ENCODE peak calls at places on chromosome 1, in six cellular contexts. L is osteoblast, R is heart right ventricle, D is pancreas, J is ovary, G is lung. Y is an unnamed sample.

GRCh38 chr1:156467906-156468305 is 32.7 kb downstream of the MEF2D start:
- DNase-seq in R (no peak), G (no peak), L (no peak), J (no peak), D (no peak), Y (no peak)

GRCh38 chr1:31005617-31006166 is 59.8 kb downstream of the PUM1 start:
- DNase-seq in D (no peak), G (no peak), J (no peak), L (no peak), R (no peak), Y (no peak)

GRCh38 chr1:174850726-174851125 is 149.0 kb upstream of the CACYBP start:
- DNase-seq in L (peak; percentile 9), R (no peak), D (no peak), G (no peak), J (no peak), Y (no peak)

GRCh38 chr1:6635910-6636760 is 11.5 kb downstream of the THAP3 start:
- DNase-seq in R (no peak), D (no peak), J (no peak), G (no peak), L (peak; percentile 79), Y (no peak)

GRCh38 chr1:109782927-109783326 is 19.2 kb upstream of the EPS8L3 start:
- DNase-seq in L (no peak), G (no peak), J (no peak), D (no peak), R (no peak), Y (no peak)

GRCh38 chr1:230243583-230244377 is 176.7 kb downstream of the GALNT2 start:
- DNase-seq in J (no peak), R (no peak), G (no peak), L (peak; percentile 83), D (no peak), Y (no peak)

GRCh38 chr1:56452027-56453011 is 127.0 kb downstream of the PLPP3 start:
- DNase-seq in J (peak; percentile 56), D (no peak), R (no peak), L (peak; percentile 58), G (no peak), Y (no peak)

GRCh38 chr1:232890340-232890953 is 60.0 kb upstream of the NTPCR start:
- DNase-seq in R (no peak), D (no peak), L (no peak), G (no peak), J (no peak), Y (no peak)

GRCh38 chr1:231058416-231059109 is 18.5 kb upstream of the FAM89A start:
- DNase-seq in J (no peak), L (no peak), G (no peak), D (no peak), R (no peak), Y (no peak)

GRCh38 chr1:115409853-115410150 is 71.8 kb upstream of the NGF start:
- DNase-seq in L (no peak), G (no peak), R (peak; percentile 40), D (no peak), J (no peak), Y (no peak)

GRCh38 chr1:54985556-54985955 is 5.1 kb downstream of the TMEM61 start:
- DNase-seq in L (no peak), R (no peak), J (no peak), D (no peak), G (no peak), Y (no peak)

GRCh38 chr1:21302747-21303715 is 12.8 kb upstream of the ECE1 start:
- DNase-seq in R (no peak), G (no peak), L (no peak), J (no peak), D (peak; percentile 18), Y (no peak)

GRCh38 chr1:17155257-17155895 is 36.1 kb upstream of the PADI2 start:
- DNase-seq in J (no peak), R (no peak), L (no peak), G (no peak), D (no peak), Y (no peak)

GRCh38 chr1:19084206-19084738 is 125.8 kb downstream of the UBR4 start:
- DNase-seq in G (no peak), D (no peak), J (no peak), L (no peak), R (no peak), Y (no peak)

GRCh38 chr1:153390938-153391710 is at the start of gene S100A8:
- DNase-seq in L (no peak), D (no peak), G (peak; percentile 76), J (no peak), R (peak; percentile 59), Y (no peak)

GRCh38 chr1:216936779-216937178 is 213.6 kb upstream of the ESRRG start:
- DNase-seq in J (no peak), G (no peak), L (no peak), R (no peak), D (no peak), Y (no peak)

GRCh38 chr1:109253803-109254620 is 4.7 kb downstream of the CELSR2 start:
- DNase-seq in D (no peak), L (peak; percentile 94), G (no peak), J (no peak), R (no peak), Y (peak; percentile 43)

GRCh38 chr1:40363721-40364120 is 9.8 kb upstream of the SMAP2 start:
- DNase-seq in R (no peak), J (no peak), G (no peak), L (no peak), D (no peak), Y (no peak)
- H3K4me3 ChIP-seq in R (no peak overlapping the region), J (no peak overlapping the region), G (no peak overlapping the region), L (no peak overlapping the region), D (no peak overlapping the region), Y (no peak overlapping the region)

DNA sequence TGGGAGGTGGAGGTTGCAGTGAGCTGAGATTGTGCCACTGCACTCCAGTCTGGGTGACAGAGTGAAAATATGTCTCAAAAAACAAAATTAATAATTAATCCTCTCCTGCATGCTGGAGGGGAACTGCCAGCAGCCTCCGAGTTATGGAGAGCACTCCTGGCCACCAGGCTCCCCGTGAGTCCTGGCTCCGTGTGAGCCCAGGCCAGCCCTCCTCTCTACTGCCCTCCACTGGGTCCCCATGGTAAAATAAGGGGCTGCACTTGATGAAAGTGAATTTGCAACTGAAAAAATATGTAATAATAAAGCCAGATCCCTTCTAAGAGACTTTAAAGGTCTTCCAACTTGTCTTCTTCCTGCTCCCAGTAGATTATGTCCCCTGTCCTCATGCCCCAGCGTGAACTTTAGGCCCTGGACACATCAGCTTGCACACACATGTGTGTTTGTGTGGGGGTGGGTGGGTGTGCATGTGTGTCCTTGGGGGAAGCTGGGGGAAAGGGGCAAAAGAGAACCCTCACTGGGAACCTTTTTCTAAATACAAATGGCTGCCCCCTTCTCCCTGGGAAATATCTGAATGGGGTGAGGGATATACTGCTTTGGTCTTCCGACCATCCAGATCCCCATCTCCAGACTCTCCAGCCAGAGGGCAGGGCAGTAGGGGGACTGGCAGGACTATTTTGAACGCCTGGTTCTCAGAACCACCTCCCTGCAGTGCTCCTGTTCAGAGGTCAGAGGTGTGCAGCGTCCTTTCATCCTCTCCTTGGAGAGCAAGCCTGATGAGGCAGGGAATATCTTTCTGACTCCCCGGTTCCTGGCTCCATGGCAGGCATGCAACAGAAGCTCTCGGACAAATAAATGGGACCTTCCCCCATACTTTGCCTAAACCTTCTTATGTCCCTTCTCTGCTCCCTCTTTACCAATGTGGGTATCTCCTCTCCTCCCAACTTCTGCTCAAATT is 26.2 kb downstream of the NEK2 start:
- DNase-seq in L (no peak), R (no peak), J (peak; percentile 63), G (no peak), D (peak; percentile 62), Y (no peak)
- TF ChIP-seq CTCF in L (peak; percentile 43), R (peak; percentile 72), J (peak; percentile 41), G (no peak), D (no peak), Y (peak; percentile 45)

GRCh38 chr1:22567176-22567575 is 3.9 kb downstream of the EPHA8 start:
- DNase-seq in D (no peak), G (no peak), L (no peak), J (no peak), R (no peak), Y (no peak)
- H3K27me3 ChIP-seq in D (no peaks in the 10 kb centered on the region), G (peaks cover 8% of the 10 kb centered on the region), L (peaks cover 32% of the 10 kb centered on the region), J (no peaks in the 10 kb centered on the region), R (peaks cover 6% of the 10 kb centered on the region), Y (peaks cover 63% of the 10 kb centered on the region)

DNA sequence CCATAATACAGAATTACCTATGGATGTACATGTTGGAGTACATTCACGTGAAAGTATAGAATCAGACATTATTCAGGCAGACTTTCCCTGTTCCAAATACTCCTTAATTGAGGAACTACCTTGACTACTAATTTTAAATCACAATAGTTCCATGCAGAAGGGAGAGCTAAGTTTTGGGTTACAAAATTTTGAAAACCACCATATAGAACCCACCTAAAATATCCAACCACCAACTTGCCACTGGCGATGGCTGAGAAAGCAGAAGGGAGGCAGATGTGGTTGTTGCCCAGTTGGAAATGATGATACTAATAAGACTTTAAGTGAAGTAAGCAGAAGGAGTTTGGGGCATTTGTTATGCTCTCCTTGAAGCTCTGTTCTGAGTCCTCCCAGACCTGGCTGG is 190.7 kb downstream of the HLX start:
- DNase-seq in R (no peak), L (no peak), G (no peak), D (no peak), J (no peak), Y (no peak)
- H3K4me3 ChIP-seq in R (no peak overlapping the region), L (no peak overlapping the region), G (no peak overlapping the region), D (no peak overlapping the region), J (no peak overlapping the region), Y (no peak overlapping the region)

DNA sequence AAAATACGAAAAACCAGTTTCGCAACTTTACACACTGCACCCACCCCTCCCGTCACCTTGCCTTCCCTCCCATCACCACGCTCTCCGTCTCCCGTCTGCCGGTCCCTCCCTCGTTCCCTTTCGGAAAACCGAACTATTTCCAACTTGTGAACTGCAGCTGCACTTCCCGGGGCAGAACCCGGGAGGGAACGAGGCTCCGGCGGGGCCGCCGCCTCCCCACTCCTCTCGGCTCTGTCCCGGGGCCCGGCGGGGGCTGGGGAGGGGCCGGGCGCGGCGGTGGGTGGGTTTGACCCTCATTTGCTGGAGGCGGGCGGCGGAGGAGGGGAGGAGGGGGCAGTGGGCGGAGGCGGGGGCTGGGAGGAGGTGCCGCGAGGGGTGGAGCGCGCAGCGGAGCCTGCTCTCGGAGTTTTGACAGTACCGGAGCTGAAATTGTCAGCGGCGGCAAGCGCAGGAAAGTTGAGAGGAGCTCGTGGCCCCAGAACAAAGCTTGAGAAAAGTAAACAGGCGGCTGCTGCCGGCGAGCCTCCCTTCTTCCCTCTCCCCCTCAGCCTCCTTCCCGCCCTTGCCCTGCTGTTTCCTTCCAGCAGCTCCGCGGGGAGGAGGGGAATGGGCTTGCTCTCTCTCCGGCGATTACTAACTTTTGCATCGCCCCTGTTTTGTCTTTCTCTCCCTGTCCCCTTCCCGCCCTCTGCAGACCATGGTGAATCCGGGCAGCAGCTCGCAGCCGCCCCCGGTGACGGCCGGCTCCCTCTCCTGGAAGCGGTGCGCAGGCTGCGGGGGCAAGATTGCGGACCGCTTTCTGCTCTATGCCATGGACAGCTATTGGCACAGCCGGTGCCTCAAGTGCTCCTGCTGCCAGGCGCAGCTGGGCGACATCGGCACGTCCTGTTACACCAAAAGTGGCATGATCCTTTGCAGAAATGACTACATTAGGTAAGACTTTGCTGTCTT is 2.9 kb downstream of the LMO4 start:
- DNase-seq in G (peak; percentile 88), R (peak; percentile 83), L (peak; percentile 93), J (peak; percentile 72), D (peak; percentile 73), Y (no peak)
- TF ChIP-seq CTCF in G (no peak), R (peak; percentile 13), L (peak; percentile 25), J (no peak), D (no peak), Y (peak; percentile 33)

GRCh38 chr1:44559913-44560312 is 114.4 kb downstream of the TMEM53 start:
- DNase-seq in R (no peak), D (no peak), L (peak; percentile 22), G (no peak), J (no peak), Y (no peak)
- H3K27me3 ChIP-seq in R (no peaks in the 10 kb centered on the region), D (no peaks in the 10 kb centered on the region), L (peaks cover 60% of the 10 kb centered on the region), G (no peaks in the 10 kb centered on the region), J (no peaks in the 10 kb centered on the region), Y (peaks cover 19% of the 10 kb centered on the region)

Y was measured in kidney epithelial cell.